ENCODE peak calls at places on chromosome 15, in five cellular contexts. N, G, T, L and O are unnamed samples. For H3K36me3, the result is how much of the 10 kb centered on the place peaks cover.

GRCh38 chr15:88752956-88753355 is 50.3 kb upstream of the ACAN start:
- DNase-seq in N (no peak), T (no peak), G (no peak), L (no peak), O (no peak)

GRCh38 chr15:69910511-69910910 is 187.2 kb downstream of the TLE3 start:
- DNase-seq in N (no peak), G (no peak), L (no peak), T (no peak), O (peak)

GRCh38 chr15:78195735-78196201 is 38.6 kb downstream of the ACSBG1 start:
- DNase-seq in N (peak), G (peak), L (peak), T (peak), O (peak)

GRCh38 chr15:47742334-47742733 is 25.0 kb downstream of the SEMA6D start:
- DNase-seq in N (peak), L (no peak), G (no peak), T (no peak), O (no peak)

GRCh38 chr15:70094690-70095311 is 2.9 kb downstream of the TLE3 start:
- DNase-seq in N (peak), L (peak), T (peak), G (no peak), O (no peak)

GRCh38 chr15:56984681-56985515 is 66.5 kb downstream of the TCF12 start:
- DNase-seq in L (no peak), N (no peak), T (peak), G (no peak), O (no peak)

GRCh38 chr15:71079208-71080044 is 35.8 kb upstream of the THSD4 start:
- DNase-seq in L (peak), N (no peak), T (no peak), G (no peak), O (no peak)

GRCh38 chr15:62894322-62895085 is 148.0 kb upstream of the TPM1 start:
- DNase-seq in L (no peak), N (no peak), T (no peak), G (no peak), O (peak)

GRCh38 chr15:80090041-80090440 is 30.6 kb downstream of the ZFAND6 start:
- DNase-seq in N (no peak), G (no peak), T (no peak), L (no peak), O (no peak)

GRCh38 chr15:96565266-96565665 is 234.8 kb downstream of the NR2F2 start:
- DNase-seq in G (no peak), T (no peak), N (no peak), L (no peak), O (no peak)

GRCh38 chr15:50119063-50119700 is at the start of gene ATP8B4:
- DNase-seq in L (no peak), G (no peak), N (no peak), T (no peak), O (peak)

GRCh38 chr15:70508561-70509281 is 254.6 kb downstream of the UACA start:
- DNase-seq in T (peak), L (peak), G (no peak), N (no peak), O (no peak)

GRCh38 chr15:73345658-73346057 is 23.1 kb downstream of the HCN4 start:
- DNase-seq in G (no peak), T (no peak), L (no peak), N (no peak), O (no peak)

GRCh38 chr15:92161039-92161670 is 232.5 kb upstream of the ST8SIA2 start:
- DNase-seq in T (no peak), L (peak), N (no peak), G (no peak), O (peak)

GRCh38 chr15:63381301-63382192 is at the start of gene CA12:
- DNase-seq in T (peak), L (peak), G (peak), N (peak), O (peak)

GRCh38 chr15:100995471-100996430 is 76.6 kb downstream of the LRRK1 start:
- DNase-seq in G (no peak), N (no peak), T (no peak), L (no peak), O (no peak)

GRCh38 chr15:51884517-51885236 is 55.2 kb downstream of the TMOD3 start:
- DNase-seq in L (no peak), G (no peak), T (peak), N (no peak), O (no peak)

GRCh38 chr15:66148187-66148586 is 105.4 kb downstream of the MEGF11 start:
- DNase-seq in L (no peak), N (no peak), T (no peak), G (no peak), O (no peak)

GRCh38 chr15:72859023-72859756 is 75.6 kb upstream of the ADPGK start:
- DNase-seq in G (peak), T (no peak), L (peak), N (no peak), O (no peak)

GRCh38 chr15:49831206-49831965 is 210.5 kb downstream of the DTWD1 start:
- DNase-seq in N (no peak), T (peak), L (peak), G (no peak), O (no peak)

GRCh38 chr15:68040144-68040543 is 14.0 kb upstream of the PIAS1 start:
- DNase-seq in G (no peak), L (no peak), N (no peak), T (no peak), O (no peak)

GRCh38 chr15:85684174-85684710 is 110.5 kb downstream of the KLHL25 start:
- DNase-seq in L (no peak), T (no peak), N (no peak), G (no peak), O (no peak)
- TF ChIP-seq CTCF in L (no peak), T (no peak), N (no peak), G (no peak), O (no peak)

DNA sequence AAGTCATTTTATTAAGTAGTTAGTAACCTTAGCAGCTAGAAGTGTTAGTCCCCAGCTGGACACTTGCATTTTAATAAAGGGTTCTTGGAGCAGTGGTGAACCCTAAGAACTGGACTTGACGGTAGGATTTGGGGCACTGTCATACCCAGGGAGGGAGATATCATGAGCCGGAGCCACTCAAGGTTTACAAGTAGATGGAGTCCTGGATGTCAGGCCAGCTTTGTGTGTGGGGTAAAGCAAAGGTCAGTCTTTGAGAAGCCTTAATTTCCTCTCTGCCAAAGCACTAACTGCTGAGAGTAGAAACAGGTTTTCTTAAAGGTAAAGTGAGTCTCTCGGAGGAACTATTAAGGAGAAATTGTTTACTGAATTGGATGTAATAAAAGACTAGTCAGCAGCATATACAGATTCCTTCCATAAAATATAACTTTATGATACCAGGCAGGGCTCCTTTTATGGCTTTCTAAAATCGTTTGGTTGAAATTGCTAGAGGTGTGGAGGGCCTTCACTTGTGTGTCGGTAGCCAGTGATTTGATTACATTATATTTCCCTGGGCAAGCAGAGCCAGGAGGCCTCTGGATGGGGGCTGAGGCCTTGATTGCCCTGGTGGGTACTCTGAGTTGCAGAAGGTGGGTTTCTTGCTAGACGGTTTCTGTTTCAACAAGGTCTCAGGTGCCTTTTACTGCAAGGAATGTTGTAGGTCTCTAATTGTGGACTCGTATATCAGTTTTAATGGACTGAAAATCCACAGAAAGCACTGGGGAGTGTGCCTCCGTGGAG is 23.1 kb downstream of the SQOR start:
- DNase-seq in T (no peak), G (no peak), L (no peak), N (peak), O (no peak)
- H3K27ac ChIP-seq in T (no peak), G (peak), L (peak), N (peak), O (no peak)

GRCh38 chr15:30917013-30917412 is 13.3 kb downstream of the FAN1 start:
- DNase-seq in L (no peak), N (no peak), T (no peak), G (no peak), O (no peak)

GRCh38 chr15:30917675-30918074 is 14.0 kb downstream of the FAN1 start:
- DNase-seq in G (no peak), L (no peak), T (no peak), N (no peak), O (no peak)

GRCh38 chr15:30919877-30920550 is 16.3 kb downstream of the FAN1 start:
- DNase-seq in G (no peak), T (no peak), N (no peak), L (no peak), O (no peak)

GRCh38 chr15:30921106-30921505 is 17.4 kb downstream of the FAN1 start:
- DNase-seq in L (no peak), N (no peak), T (no peak), G (no peak), O (no peak)

DNA sequence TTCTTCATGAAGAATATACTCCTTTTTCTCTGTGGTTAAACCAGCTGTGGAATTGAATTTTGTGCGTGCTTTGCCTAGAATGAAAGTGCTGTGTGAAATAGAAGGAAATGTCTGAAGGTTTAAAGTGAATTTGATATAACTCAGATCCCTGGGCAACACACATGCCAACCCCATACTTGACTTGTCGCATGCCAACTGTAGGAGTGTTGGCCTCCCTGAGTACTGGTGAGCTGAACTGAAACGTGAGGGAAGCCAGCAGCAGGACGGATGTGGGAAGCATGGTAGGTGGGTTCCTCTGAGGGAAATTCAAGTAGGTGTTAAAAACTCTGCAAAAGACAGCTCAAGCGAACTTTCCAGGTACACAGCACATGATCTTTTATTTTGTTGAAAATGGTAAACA is 14.7 kb downstream of the FAN1 start:
- DNase-seq in G (no peak), L (no peak), T (no peak), N (no peak), O (no peak)
- H3K36me3 ChIP-seq in G (half or more), L (under half), T (under half), N (half or more), O (half or more)

GRCh38 chr15:94027571-94027970 is 203.8 kb upstream of the MCTP2 start:
- DNase-seq in G (no peak), T (no peak), N (no peak), L (no peak), O (no peak)
- TF ChIP-seq CTCF in G (no peak), T (no peak), N (no peak), L (no peak), O (no peak)

DNA sequence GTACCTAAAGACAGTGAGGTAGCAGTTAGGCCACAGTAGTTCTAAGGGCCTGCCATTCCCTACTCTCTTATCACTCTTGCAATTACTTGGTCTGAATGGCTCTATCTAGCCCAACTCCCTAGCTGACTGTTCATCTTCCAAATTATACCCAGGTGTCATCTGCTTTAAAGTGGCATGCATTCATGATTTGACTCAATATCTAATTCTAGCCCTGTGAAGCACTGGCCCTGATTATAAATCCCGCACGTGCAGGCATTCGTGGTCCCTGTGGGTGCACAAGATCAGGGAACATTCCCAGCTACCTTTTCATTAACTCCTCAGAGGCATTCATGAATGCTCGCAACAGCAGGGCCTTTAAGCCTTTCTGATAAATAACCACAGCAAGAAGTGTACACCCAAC is 43.0 kb upstream of the ZNF774 start:
- DNase-seq in T (no peak), N (no peak), L (no peak), G (no peak), O (no peak)
- H3K27ac ChIP-seq in T (no peak), N (no peak), L (no peak), G (no peak), O (no peak)

GRCh38 chr15:90481023-90481422 is 48.7 kb upstream of the CRTC3 start:
- DNase-seq in L (no peak), N (no peak), G (no peak), T (no peak), O (no peak)
- H3K36me3 ChIP-seq in L (under half), N (under half), G (half or more), T (under half), O (half or more)